ENCODE peak calls at places on chromosomes 2 and 18, in nine cellular contexts. P is fibroblast of pulmonary artery, X is fibroblast of lung, A is COR-L47, B is K562, I is NCI-H345, Q is right cardiac atrium, S is activated T-cell treated with anti-CD3 and anti-CD28 coated beads for 1 hour, T is T follicular helper cell. W is an unnamed sample.

GRCh38 chr2:161650116-161651015 is 26.1 kb downstream of the SLC4A10 start:
- DNase-seq in X (no peak), A (no peak), T (no peak), I (no peak), S (no peak), Q (peak), P (no peak), B (no peak), W (peak)

GRCh38 chr2:235850289-235850688 is 317.9 kb downstream of the GBX2 start:
- DNase-seq in Q (no peak), T (no peak), P (no peak), A (no peak), X (no peak), B (no peak), I (no peak), S (no peak), W (no peak)

GRCh38 chr2:160390544-160391258 is 102.9 kb downstream of the RBMS1 start:
- DNase-seq in A (no peak), P (no peak), X (peak), Q (no peak), S (no peak), I (no peak), B (no peak), T (no peak), W (no peak)

GRCh38 chr2:2889141-2889540 is 488.5 kb downstream of the EIPR1 start:
- DNase-seq in T (no peak), B (no peak), Q (no peak), P (no peak), I (no peak), X (no peak), A (no peak), S (no peak), W (no peak)

GRCh38 chr18:63161728-63162195 is 157.8 kb downstream of the BCL2 start:
- DNase-seq in T (peak), A (no peak), I (peak), P (peak), X (peak), S (peak), Q (peak), B (peak), W (no peak)

GRCh38 chr18:44198296-44199284 is 482.1 kb upstream of the SETBP1 start:
- DNase-seq in B (no peak), X (no peak), S (no peak), Q (peak), T (no peak), I (peak), A (no peak), P (no peak), W (peak)

GRCh38 chr2:95361216-95361980 is 41.1 kb upstream of the FAHD2A start:
- DNase-seq in X (no peak), A (no peak), B (no peak), S (no peak), I (no peak), T (no peak), Q (no peak), P (no peak), W (no peak)

GRCh38 chr2:26238301-26238958 is 6.0 kb downstream of the HADHA start:
- DNase-seq in P (peak), A (no peak), T (no peak), S (no peak), I (no peak), B (no peak), X (peak), Q (no peak), W (no peak)

GRCh38 chr18:67132919-67133318 is 383.6 kb downstream of the DSEL start:
- DNase-seq in B (no peak), X (no peak), Q (no peak), S (no peak), T (no peak), A (peak), I (peak), P (no peak), W (no peak)

GRCh38 chr18:25832008-25832604 is 258.3 kb downstream of the SS18 start:
- DNase-seq in Q (peak), S (no peak), X (peak), B (peak), A (peak), T (no peak), P (peak), I (peak), W (no peak)

GRCh38 chr2:178412047-178412446 is 38.9 kb downstream of the PRKRA start:
- DNase-seq in S (no peak), X (no peak), Q (no peak), B (no peak), A (peak), I (peak), P (no peak), T (no peak), W (no peak)

GRCh38 chr2:240297553-240298315 is 137.7 kb upstream of the GPC1 start:
- DNase-seq in I (no peak), S (no peak), B (no peak), A (no peak), X (no peak), Q (no peak), P (no peak), T (no peak), W (no peak)

GRCh38 chr18:22609642-22610041 is 191.9 kb upstream of the CTAGE1 start:
- DNase-seq in X (no peak), P (peak), T (no peak), Q (peak), S (no peak), B (no peak), I (no peak), A (no peak), W (peak)

GRCh38 chr2:26305575-26305974 is 40.4 kb upstream of the SELENOI start:
- DNase-seq in Q (no peak), X (no peak), T (no peak), B (no peak), S (no peak), P (no peak), A (no peak), I (no peak), W (no peak)

GRCh38 chr2:29806461-29806860 is 114.9 kb downstream of the ALK start:
- DNase-seq in S (no peak), I (no peak), P (no peak), B (no peak), A (no peak), T (no peak), X (no peak), Q (no peak), W (no peak)

GRCh38 chr2:61538179-61538919 is at the start of gene XPO1:
- DNase-seq in Q (peak), A (peak), X (peak), T (peak), B (peak), P (peak), S (peak), I (peak), W (peak)

GRCh38 chr2:118198268-118198667 is 110.0 kb downstream of the INSIG2 start:
- DNase-seq in P (no peak), T (no peak), S (no peak), X (no peak), B (no peak), Q (no peak), I (no peak), A (no peak), W (no peak)

GRCh38 chr2:74845991-74846390 is 12.1 kb downstream of the HK2 start:
- DNase-seq in B (no peak), P (no peak), A (no peak), X (peak), I (no peak), S (no peak), T (no peak), Q (no peak), W (no peak)

GRCh38 chr2:96509114-96509846 is 4.1 kb upstream of the NEURL3 start:
- DNase-seq in Q (peak), X (peak), T (no peak), I (peak), B (peak), P (peak), A (peak), S (peak), W (peak)

GRCh38 chr2:187165936-187166335 is 282.1 kb downstream of the CALCRL start:
- DNase-seq in T (no peak), I (no peak), P (no peak), S (no peak), X (no peak), Q (no peak), A (no peak), B (no peak), W (no peak)

GRCh38 chr18:34999734-35000397 is 41.3 kb upstream of the MAPRE2 start:
- DNase-seq in Q (no peak), X (no peak), I (no peak), P (no peak), A (no peak), T (no peak), B (no peak), S (no peak), W (no peak)

GRCh38 chr2:152508446-152508845 is 173.5 kb downstream of the FMNL2 start:
- DNase-seq in T (no peak), S (no peak), B (no peak), P (peak), I (peak), X (peak), Q (no peak), A (no peak), W (no peak)

GRCh38 chr2:231877533-231878456 is 48.4 kb downstream of the NPPC start:
- DNase-seq in X (no peak), B (no peak), Q (no peak), S (no peak), I (no peak), T (no peak), P (peak), A (no peak), W (peak)

GRCh38 chr2:317501-318424 is 29.9 kb upstream of the ALKAL2 start:
- DNase-seq in S (no peak), T (no peak), X (peak), A (no peak), Q (no peak), P (peak), B (no peak), I (no peak), W (no peak)

GRCh38 chr2:157940024-157940423 is 63.9 kb upstream of the ACVR1 start:
- DNase-seq in A (no peak), S (no peak), Q (no peak), X (no peak), T (no peak), B (no peak), P (no peak), I (no peak), W (no peak)

GRCh38 chr2:217101972-217102371 is 242.1 kb upstream of the TNP1 start:
- DNase-seq in X (no peak), Q (no peak), P (no peak), T (no peak), S (no peak), I (no peak), B (no peak), A (no peak), W (no peak)

GRCh38 chr2:176562359-176563043 is 293.3 kb downstream of the MTX2 start:
- DNase-seq in Q (no peak), S (no peak), X (peak), B (no peak), A (no peak), P (peak), T (no peak), I (no peak), W (no peak)

GRCh38 chr2:112092286-112093041 is 37.4 kb downstream of the TMEM87B start:
- DNase-seq in Q (no peak), A (no peak), X (peak), T (no peak), S (no peak), P (peak), B (no peak), I (no peak), W (no peak)

GRCh38 chr2:224412064-224412921 is 10.4 kb upstream of the FAM124B start:
- DNase-seq in S (no peak), B (no peak), P (peak), X (peak), A (no peak), I (no peak), T (no peak), Q (no peak), W (no peak)

GRCh38 chr18:67310826-67311225 is 205.7 kb downstream of the DSEL start:
- DNase-seq in P (peak), T (no peak), A (no peak), S (no peak), B (no peak), X (peak), Q (no peak), I (no peak), W (no peak)

GRCh38 chr2:43224131-43224570 is 2.3 kb downstream of the ZFP36L2 start:
- DNase-seq in S (peak), X (peak), I (no peak), P (peak), Q (peak), A (no peak), T (peak), B (no peak), W (no peak)

GRCh38 chr2:234848578-234848977 is 103.2 kb upstream of the SH3BP4 start:
- DNase-seq in I (no peak), P (no peak), B (no peak), X (no peak), T (no peak), Q (no peak), S (no peak), A (no peak), W (no peak)

GRCh38 chr2:236317938-236318396 is 53.8 kb upstream of the ASB18 start:
- DNase-seq in T (no peak), B (no peak), I (peak), Q (peak), A (no peak), X (no peak), S (no peak), P (no peak), W (no peak)

GRCh38 chr2:197208841-197209240 is 101.7 kb downstream of the ANKRD44 start:
- DNase-seq in S (no peak), P (peak), I (no peak), Q (no peak), A (no peak), B (no peak), T (no peak), X (no peak), W (no peak)

GRCh38 chr2:241733391-241734207 is 831 bp upstream of the D2HGDH start:
- DNase-seq in T (no peak), P (no peak), S (no peak), Q (no peak), X (no peak), B (no peak), A (no peak), I (no peak), W (no peak)

GRCh38 chr2:237863659-237864029 is 4.2 kb downstream of the RAMP1 start:
- DNase-seq in X (no peak), A (no peak), Q (peak), T (no peak), I (no peak), B (no peak), P (no peak), S (no peak), W (no peak)

GRCh38 chr18:36187138-36187825 is at the start of gene MOCOS:
- DNase-seq in P (peak), X (peak), I (no peak), Q (peak), T (peak), B (peak), A (peak), S (peak), W (peak)

GRCh38 chr18:57331718-57332117 is 20.6 kb upstream of the ST8SIA3 start:
- DNase-seq in Q (no peak), B (no peak), P (no peak), I (no peak), X (no peak), T (no peak), S (no peak), A (no peak), W (no peak)